ENCODE peak calls at places on chromosomes 13 and 19, in five cellular contexts. O is fibroblast of the conjunctiva, E is WTC11, G is mucosa of descending colon, K is NCI-H2029 treated with DMSO at 0.1 percent for 48 hours. L is an unnamed sample.

GRCh38 chr13:44218501-44219240 is 155.0 kb upstream of the SERP2 start:
- DNase-seq in O (no peak), E (no peak), G (peak; percentile 60), K (peak; percentile 80), L (no peak)

GRCh38 chr19:19642506-19643157 is 825 bp downstream of the GMIP start:
- DNase-seq in O (no peak), E (no peak), G (no peak), K (no peak), L (peak; percentile 26)

GRCh38 chr13:98147521-98147920 is 4.6 kb downstream of the FARP1 start:
- DNase-seq in O (no peak), E (no peak), G (no peak), K (no peak), L (no peak)

GRCh38 chr13:97911311-97912138 is 42.0 kb upstream of the IPO5 start:
- DNase-seq in O (no peak), E (peak; percentile 63), G (no peak), K (no peak), L (peak; percentile 39)

GRCh38 chr13:24899601-24900000 is 135.6 kb downstream of the RNF17 start:
- DNase-seq in O (no peak), E (no peak), G (no peak), K (no peak), L (no peak)

GRCh38 chr13:33692531-33692930 is 125.4 kb upstream of the RFC3 start:
- DNase-seq in O (no peak), E (no peak), G (no peak), K (no peak), L (no peak)

GRCh38 chr13:56314755-56315154 is 826.0 kb upstream of the PRR20A start:
- DNase-seq in O (no peak), E (no peak), G (no peak), K (no peak), L (no peak)

GRCh38 chr13:95023405-95023804 is 277.8 kb downstream of the ABCC4 start:
- DNase-seq in O (no peak), E (no peak), G (no peak), K (peak; percentile 32), L (no peak)

GRCh38 chr13:77219401-77219800 is 107.5 kb downstream of the MYCBP2 start:
- DNase-seq in O (no peak), E (no peak), G (no peak), K (no peak), L (no peak)

GRCh38 chr19:10182847-10183246 is 11.9 kb downstream of the DNMT1 start:
- DNase-seq in O (no peak), E (no peak), G (no peak), K (no peak), L (no peak)

GRCh38 chr19:2039959-2040646 is 10.9 kb downstream of the MKNK2 start:
- DNase-seq in O (no peak), E (no peak), G (peak; percentile 49), K (no peak), L (no peak)

GRCh38 chr19:17953869-17954268 is 13.0 kb upstream of the KCNN1 start:
- DNase-seq in O (no peak), E (no peak), G (no peak), K (no peak), L (peak; percentile 58)

GRCh38 chr19:29432677-29433076 is 93.1 kb upstream of the VSTM2B start:
- DNase-seq in O (no peak), E (no peak), G (no peak), K (no peak), L (no peak)

GRCh38 chr19:18769989-18770528 is 21.0 kb downstream of the COMP start:
- DNase-seq in O (no peak), E (no peak), G (no peak), K (no peak), L (no peak)

GRCh38 chr13:33728271-33729037 is 89.5 kb upstream of the RFC3 start:
- DNase-seq in O (no peak), E (no peak), G (no peak), K (no peak), L (no peak)

GRCh38 chr19:55212447-55212846 is 3.1 kb upstream of the PTPRH start:
- DNase-seq in O (no peak), E (no peak), G (peak; percentile 75), K (no peak), L (no peak)

GRCh38 chr19:42965204-42965603 is 28.2 kb upstream of the PSG7 start:
- DNase-seq in O (no peak), E (no peak), G (no peak), K (no peak), L (no peak)

GRCh38 chr19:42092350-42092749 is 16.4 kb downstream of the ZNF574 start:
- DNase-seq in O (no peak), E (peak; percentile 69), G (peak; percentile 71), K (peak; percentile 52), L (no peak)